ENCODE peak calls at places on chromosome 11, in six cellular contexts. One of them, this sample, is unnamed.

GRCh38 chr11:45085657-45086501 is 60.6 kb upstream of the PRDM11 start:
- DNase-seq in RCC 7860: no peak
- DNase-seq in NCI-H2029 treated with DMSO at 0.1 percent for 48 hours: no peak
- DNase-seq in mucosa of gallbladder: no peak
- DNase-seq in LoVo: no peak
- DNase-seq in IMR-90: no peak
- DNase-seq in this sample: no peak

GRCh38 chr11:128691802-128692749 is 1.8 kb upstream of the FLI1 start:
- DNase-seq in RCC 7860: no peak
- DNase-seq in NCI-H2029 treated with DMSO at 0.1 percent for 48 hours: no peak
- DNase-seq in mucosa of gallbladder: no peak
- DNase-seq in LoVo: no peak
- DNase-seq in IMR-90: no peak
- DNase-seq in this sample: peak

GRCh38 chr11:128069665-128070064 is 517.7 kb downstream of the ETS1 start:
- DNase-seq in RCC 7860: no peak
- DNase-seq in NCI-H2029 treated with DMSO at 0.1 percent for 48 hours: no peak
- DNase-seq in mucosa of gallbladder: no peak
- DNase-seq in LoVo: no peak
- DNase-seq in IMR-90: no peak
- DNase-seq in this sample: no peak

GRCh38 chr11:43268161-43268560 is 43.6 kb upstream of the API5 start:
- DNase-seq in RCC 7860: no peak
- DNase-seq in NCI-H2029 treated with DMSO at 0.1 percent for 48 hours: no peak
- DNase-seq in mucosa of gallbladder: no peak
- DNase-seq in LoVo: no peak
- DNase-seq in IMR-90: no peak
- DNase-seq in this sample: peak

GRCh38 chr11:75380716-75381420 is 18.4 kb upstream of the RPS3 start:
- DNase-seq in RCC 7860: no peak
- DNase-seq in NCI-H2029 treated with DMSO at 0.1 percent for 48 hours: no peak
- DNase-seq in mucosa of gallbladder: peak
- DNase-seq in LoVo: no peak
- DNase-seq in IMR-90: no peak
- DNase-seq in this sample: no peak

GRCh38 chr11:84316866-84317560 is 1030.8 kb upstream of the CCDC90B start:
- DNase-seq in RCC 7860: no peak
- DNase-seq in NCI-H2029 treated with DMSO at 0.1 percent for 48 hours: no peak
- DNase-seq in mucosa of gallbladder: no peak
- DNase-seq in LoVo: no peak
- DNase-seq in IMR-90: peak
- DNase-seq in this sample: peak

GRCh38 chr11:26079966-26080365 is 252.0 kb upstream of the ANO3 start:
- DNase-seq in RCC 7860: no peak
- DNase-seq in NCI-H2029 treated with DMSO at 0.1 percent for 48 hours: no peak
- DNase-seq in mucosa of gallbladder: no peak
- DNase-seq in LoVo: no peak
- DNase-seq in IMR-90: no peak
- DNase-seq in this sample: no peak

GRCh38 chr11:76642341-76642740 is 28.2 kb downstream of the LRRC32 start:
- DNase-seq in RCC 7860: no peak
- DNase-seq in NCI-H2029 treated with DMSO at 0.1 percent for 48 hours: no peak
- DNase-seq in mucosa of gallbladder: no peak
- DNase-seq in LoVo: no peak
- DNase-seq in IMR-90: no peak
- DNase-seq in this sample: no peak

GRCh38 chr11:126716456-126717083 is 284.0 kb downstream of the KIRREL3 start:
- DNase-seq in RCC 7860: peak
- DNase-seq in NCI-H2029 treated with DMSO at 0.1 percent for 48 hours: peak
- DNase-seq in mucosa of gallbladder: peak
- DNase-seq in LoVo: peak
- DNase-seq in IMR-90: peak
- DNase-seq in this sample: peak

GRCh38 chr11:67691149-67691548 is 16.7 kb upstream of the ALDH3B2 start:
- DNase-seq in RCC 7860: no peak
- DNase-seq in NCI-H2029 treated with DMSO at 0.1 percent for 48 hours: no peak
- DNase-seq in mucosa of gallbladder: no peak
- DNase-seq in LoVo: no peak
- DNase-seq in IMR-90: no peak
- DNase-seq in this sample: no peak

GRCh38 chr11:96012086-96012824 is 88.3 kb upstream of the MTMR2 start:
- DNase-seq in RCC 7860: peak
- DNase-seq in NCI-H2029 treated with DMSO at 0.1 percent for 48 hours: no peak
- DNase-seq in mucosa of gallbladder: peak
- DNase-seq in LoVo: peak
- DNase-seq in IMR-90: peak
- DNase-seq in this sample: peak

GRCh38 chr11:113546757-113547507 is 71.7 kb upstream of the DRD2 start:
- DNase-seq in RCC 7860: peak
- DNase-seq in NCI-H2029 treated with DMSO at 0.1 percent for 48 hours: no peak
- DNase-seq in mucosa of gallbladder: no peak
- DNase-seq in LoVo: no peak
- DNase-seq in IMR-90: peak
- DNase-seq in this sample: no peak

GRCh38 chr11:12389676-12390075 is 12.3 kb downstream of the PARVA start:
- DNase-seq in RCC 7860: no peak
- DNase-seq in NCI-H2029 treated with DMSO at 0.1 percent for 48 hours: no peak
- DNase-seq in mucosa of gallbladder: no peak
- DNase-seq in LoVo: no peak
- DNase-seq in IMR-90: no peak
- DNase-seq in this sample: no peak

GRCh38 chr11:123202723-123203122 is 7.7 kb upstream of the CLMP start:
- DNase-seq in RCC 7860: no peak
- DNase-seq in NCI-H2029 treated with DMSO at 0.1 percent for 48 hours: no peak
- DNase-seq in mucosa of gallbladder: no peak
- DNase-seq in LoVo: no peak
- DNase-seq in IMR-90: no peak
- DNase-seq in this sample: peak

GRCh38 chr11:75148436-75148983 is 2.4 kb upstream of the SLCO2B1 start:
- DNase-seq in RCC 7860: no peak
- DNase-seq in NCI-H2029 treated with DMSO at 0.1 percent for 48 hours: no peak
- DNase-seq in mucosa of gallbladder: no peak
- DNase-seq in LoVo: no peak
- DNase-seq in IMR-90: no peak
- DNase-seq in this sample: no peak

GRCh38 chr11:107859459-107860239 is 1.1 kb upstream of the SLC35F2 start:
- DNase-seq in RCC 7860: peak
- DNase-seq in NCI-H2029 treated with DMSO at 0.1 percent for 48 hours: peak
- DNase-seq in mucosa of gallbladder: peak
- DNase-seq in LoVo: peak
- DNase-seq in IMR-90: no peak
- DNase-seq in this sample: peak

GRCh38 chr11:28566643-28567042 is 458.5 kb downstream of the METTL15 start:
- DNase-seq in RCC 7860: no peak
- DNase-seq in NCI-H2029 treated with DMSO at 0.1 percent for 48 hours: no peak
- DNase-seq in mucosa of gallbladder: peak
- DNase-seq in LoVo: no peak
- DNase-seq in IMR-90: peak
- DNase-seq in this sample: peak

GRCh38 chr11:44833869-44834452 is 107.2 kb downstream of the TSPAN18 start:
- DNase-seq in RCC 7860: no peak
- DNase-seq in NCI-H2029 treated with DMSO at 0.1 percent for 48 hours: no peak
- DNase-seq in mucosa of gallbladder: no peak
- DNase-seq in LoVo: peak
- DNase-seq in IMR-90: no peak
- DNase-seq in this sample: peak

GRCh38 chr11:35166369-35167360 is 27.7 kb downstream of the CD44 start:
- DNase-seq in RCC 7860: peak
- DNase-seq in NCI-H2029 treated with DMSO at 0.1 percent for 48 hours: no peak
- DNase-seq in mucosa of gallbladder: no peak
- DNase-seq in LoVo: peak
- DNase-seq in IMR-90: peak
- DNase-seq in this sample: no peak

GRCh38 chr11:108768370-108768769 is 103.5 kb downstream of the DDX10 start:
- DNase-seq in RCC 7860: no peak
- DNase-seq in NCI-H2029 treated with DMSO at 0.1 percent for 48 hours: no peak
- DNase-seq in mucosa of gallbladder: no peak
- DNase-seq in LoVo: no peak
- DNase-seq in IMR-90: peak
- DNase-seq in this sample: no peak

GRCh38 chr11:2825261-2825885 is 60.2 kb downstream of the CDKN1C start:
- DNase-seq in RCC 7860: no peak
- DNase-seq in NCI-H2029 treated with DMSO at 0.1 percent for 48 hours: no peak
- DNase-seq in mucosa of gallbladder: peak
- DNase-seq in LoVo: no peak
- DNase-seq in IMR-90: peak
- DNase-seq in this sample: no peak

GRCh38 chr11:20388096-20389055 is 860 bp downstream of the PRMT3 start:
- DNase-seq in RCC 7860: no peak
- DNase-seq in NCI-H2029 treated with DMSO at 0.1 percent for 48 hours: no peak
- DNase-seq in mucosa of gallbladder: no peak
- DNase-seq in LoVo: peak
- DNase-seq in IMR-90: no peak
- DNase-seq in this sample: no peak

This sample was measured in retina.